ENCODE peak calls at places on chromosomes 13 and 19, in six cellular contexts. J is right lobe of liver, Q is prostate gland, N is ovary, G is breast epithelium, T is stomach. W is an unnamed sample.

GRCh38 chr19:33235269-33235995 is 9.8 kb upstream of the SLC7A10 start:
- DNase-seq in G (peak; percentile 84), T (peak; percentile 92), N (peak; percentile 79), Q (peak; percentile 69), J (peak; percentile 86), W (peak; percentile 97)

GRCh38 chr13:75749407-75749806 is 113.3 kb downstream of the LMO7 start:
- DNase-seq in G (no peak), T (no peak), Q (peak; percentile 57), J (no peak), N (no peak), W (no peak)

GRCh38 chr13:40187836-40188591 is 478.4 kb downstream of the FOXO1 start:
- DNase-seq in Q (no peak), T (no peak), J (no peak), N (no peak), G (no peak), W (no peak)

GRCh38 chr19:1446713-1447564 is 3.0 kb upstream of the APC2 start:
- DNase-seq in Q (no peak), J (no peak), N (no peak), G (no peak), T (no peak), W (no peak)

GRCh38 chr19:29680447-29680846 is 15.2 kb downstream of the PLEKHF1 start:
- DNase-seq in J (no peak), N (no peak), Q (no peak), G (no peak), T (peak; percentile 62), W (no peak)

GRCh38 chr19:36750066-36750691 is 22.4 kb downstream of the ZNF850 start:
- DNase-seq in G (no peak), Q (no peak), N (no peak), T (no peak), J (no peak), W (no peak)

GRCh38 chr13:19345158-19345557 is 163.5 kb upstream of the TUBA3C start:
- DNase-seq in Q (no peak), J (no peak), G (no peak), N (no peak), T (no peak), W (no peak)

GRCh38 chr19:2145831-2146241 is 5.5 kb downstream of the AP3D1 start:
- DNase-seq in N (no peak), Q (peak; percentile 30), T (no peak), G (no peak), J (no peak), W (no peak)

GRCh38 chr13:49627831-49628652 is at the start of gene ARL11:
- DNase-seq in N (no peak), G (peak; percentile 70), T (peak; percentile 56), J (peak; percentile 68), Q (no peak), W (peak; percentile 92)

GRCh38 chr13:20358022-20358421 is 125.9 kb upstream of the GJB6 start:
- DNase-seq in J (no peak), N (no peak), Q (no peak), G (no peak), T (no peak), W (no peak)

GRCh38 chr13:113610266-113610665 is 25.7 kb downstream of the TFDP1 start:
- DNase-seq in T (no peak), J (no peak), N (no peak), Q (no peak), G (no peak), W (no peak)

GRCh38 chr19:41328157-41328817 is 18.3 kb downstream of the CCDC97 start:
- DNase-seq in N (no peak), Q (no peak), T (no peak), J (peak; percentile 27), G (no peak), W (no peak)

GRCh38 chr19:2253106-2254051 is 2.8 kb downstream of the JSRP1 start:
- DNase-seq in Q (no peak), G (no peak), T (no peak), J (no peak), N (no peak), W (no peak)

GRCh38 chr19:4196009-4196408 is 13.5 kb downstream of the ANKRD24 start:
- DNase-seq in T (no peak), J (no peak), G (no peak), Q (no peak), N (no peak), W (no peak)

GRCh38 chr19:6976197-6976596 is 45.0 kb downstream of the MBD3L2B start:
- DNase-seq in Q (no peak), J (no peak), G (no peak), T (no peak), N (no peak), W (no peak)

GRCh38 chr19:43439183-43440063 is 24.7 kb downstream of the TEX101 start:
- DNase-seq in T (no peak), Q (no peak), N (no peak), J (no peak), G (no peak), W (no peak)

GRCh38 chr19:3471954-3472655 is 8.2 kb downstream of the SMIM24 start:
- DNase-seq in T (peak; percentile 42), Q (peak; percentile 19), G (no peak), N (peak; percentile 62), J (no peak), W (no peak)

GRCh38 chr19:28511655-28512054 is 701.3 kb downstream of the UQCRFS1 start:
- DNase-seq in T (no peak), G (no peak), J (no peak), N (no peak), Q (no peak), W (no peak)

GRCh38 chr19:47765522-47766358 is 12.8 kb upstream of the SELENOW start:
- DNase-seq in J (peak; percentile 69), Q (peak; percentile 44), G (peak; percentile 69), T (peak; percentile 72), N (peak; percentile 61), W (no peak)

GRCh38 chr13:47798906-47799305 is 202.2 kb downstream of the SUCLA2 start:
- DNase-seq in Q (no peak), N (no peak), J (no peak), G (no peak), T (no peak), W (no peak)

GRCh38 chr19:47756627-47756929 is 11.2 kb downstream of the NOP53 start:
- DNase-seq in G (no peak), J (no peak), Q (no peak), T (no peak), N (no peak), W (no peak)

GRCh38 chr13:95880346-95880745 is 172.9 kb downstream of the UGGT2 start:
- DNase-seq in Q (no peak), T (no peak), G (no peak), N (no peak), J (no peak), W (no peak)

GRCh38 chr19:12202250-12202649 is 39.4 kb downstream of the ZNF136 start:
- DNase-seq in T (peak; percentile 66), J (no peak), G (peak; percentile 60), Q (peak; percentile 12), N (no peak), W (no peak)

GRCh38 chr13:52845766-52846566 is 2.5 kb downstream of the PCDH8 start:
- DNase-seq in Q (no peak), N (no peak), G (no peak), T (no peak), J (peak; percentile 38), W (no peak)
- TF ChIP-seq CTCF in Q (no peak), N (no peak), G (no peak), T (no peak), J (peak; percentile 25), W (no peak)

GRCh38 chr13:110501188-110501587 is 60.3 kb downstream of the RAB20 start:
- DNase-seq in G (no peak), J (no peak), T (no peak), N (no peak), Q (no peak), W (no peak)
- H3K4me3 ChIP-seq in G (no peak overlapping the region), J (no peak overlapping the region), T (no peak overlapping the region), N (no peak overlapping the region), Q (no peak overlapping the region), W (no peak overlapping the region)

GRCh38 chr19:58345558-58345957 is 7.7 kb downstream of the A1BG start:
- DNase-seq in Q (no peak), T (no peak), J (no peak), N (no peak), G (no peak), W (no peak)

GRCh38 chr19:58349590-58349989 is 3.7 kb downstream of the A1BG start:
- DNase-seq in Q (no peak), N (no peak), J (no peak), G (no peak), T (no peak), W (no peak)

GRCh38 chr19:58350001-58350801 is 3.1 kb downstream of the A1BG start:
- DNase-seq in T (no peak), Q (no peak), J (no peak), G (no peak), N (no peak), W (no peak)

GRCh38 chr19:58350871-58351557 is 2.3 kb downstream of the A1BG start:
- DNase-seq in T (no peak), G (no peak), J (no peak), Q (no peak), N (no peak), W (no peak)

DNA sequence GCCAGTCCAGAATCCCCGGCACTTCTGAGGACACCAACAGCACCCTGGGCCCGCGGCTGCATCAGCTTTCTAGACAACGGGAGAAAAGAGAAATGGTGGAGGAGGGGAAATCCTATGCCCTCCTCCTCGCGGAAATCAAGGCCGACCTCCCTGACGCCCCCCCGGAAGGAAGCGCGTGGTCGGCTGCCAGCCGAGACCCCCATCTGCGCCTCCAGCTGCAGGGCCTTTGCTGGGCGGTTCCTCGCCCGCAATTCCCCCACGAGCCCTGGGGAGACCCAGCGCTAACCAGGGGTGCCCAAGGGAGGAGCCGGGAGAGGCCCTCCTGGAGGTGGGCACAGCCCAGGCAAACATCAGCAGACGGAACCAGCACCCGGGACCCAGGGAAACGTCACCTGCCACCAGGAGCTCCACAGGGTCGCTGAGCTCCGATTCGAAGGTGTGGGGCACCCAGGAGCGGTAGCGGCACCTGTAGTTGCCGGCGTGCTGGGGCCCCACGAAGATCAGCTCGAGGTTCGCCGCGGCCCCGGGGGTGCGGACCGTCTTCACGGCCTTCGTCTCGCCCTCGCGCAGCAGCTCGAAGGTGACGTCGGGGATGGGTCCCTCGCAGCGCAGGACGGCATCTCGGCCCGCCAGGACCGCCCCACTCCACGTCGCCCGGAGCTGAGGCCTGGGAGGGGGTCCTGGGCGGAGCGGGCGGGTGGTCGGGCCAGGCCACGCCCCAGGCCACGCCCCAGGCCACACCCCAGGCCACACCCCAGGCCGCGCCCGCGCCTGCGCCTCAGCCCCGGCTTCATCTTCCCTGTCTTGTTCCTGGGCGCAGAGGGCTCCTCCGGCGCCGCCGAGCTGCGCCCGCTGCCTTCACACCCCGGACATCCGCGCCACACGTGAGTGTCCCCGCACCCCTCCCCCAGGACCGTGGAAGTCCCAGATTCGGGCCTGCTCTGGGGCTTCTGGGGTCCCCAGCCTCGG is 6.0 kb downstream of the A1BG start:
- DNase-seq in Q (peak; percentile 18), G (peak; percentile 62), T (peak; percentile 54), N (no peak), J (no peak), W (no peak)
- TF ChIP-seq POLR2A in Q (no peak), G (peak; percentile 15), T (no peak), N (no peak), J (peak; percentile 23), W (no peak)

GRCh38 chr13:54637377-54637776 is 1608.8 kb downstream of the OLFM4 start:
- DNase-seq in J (no peak), G (no peak), T (no peak), N (no peak), Q (no peak), W (no peak)

GRCh38 chr13:54633461-54633860 is 1604.8 kb downstream of the OLFM4 start:
- DNase-seq in T (no peak), J (no peak), G (no peak), Q (no peak), N (no peak), W (no peak)

GRCh38 chr13:54640719-54641118 is 1612.1 kb downstream of the OLFM4 start:
- DNase-seq in N (no peak), J (no peak), T (no peak), Q (no peak), G (no peak), W (no peak)

GRCh38 chr13:54636231-54636630 is 1607.6 kb downstream of the OLFM4 start:
- DNase-seq in J (no peak), Q (no peak), N (no peak), G (no peak), T (no peak), W (no peak)
- TF ChIP-seq CTCF in J (no peak), Q (no peak), N (no peak), G (no peak), T (no peak), W (no peak)